ENCODE peak calls at places on chromosomes 5 and 9, in seven cellular contexts. O, Q, W, R, L, U and M are unnamed samples.

GRCh38 chr9:128142596-128142995 is 6.7 kb upstream of the LCN2 start:
- DNase-seq in O (peak), Q (no peak), W (no peak), R (no peak), L (no peak), U (no peak), M (no peak)

GRCh38 chr5:97131139-97131710 is 11.2 kb downstream of the LIX1 start:
- DNase-seq in O (no peak), Q (no peak), W (no peak), R (no peak), L (no peak), U (peak), M (no peak)

GRCh38 chr9:128428644-128429504 is 8.2 kb downstream of the CERCAM start:
- DNase-seq in O (no peak), Q (no peak), W (no peak), R (no peak), L (no peak), U (no peak), M (no peak)

GRCh38 chr5:58366461-58366860 is 93.4 kb downstream of the PLK2 start:
- DNase-seq in O (no peak), Q (no peak), W (no peak), R (no peak), L (no peak), U (peak), M (no peak)

GRCh38 chr5:56382896-56383295 is 149.8 kb upstream of the ANKRD55 start:
- DNase-seq in O (no peak), Q (no peak), W (no peak), R (no peak), L (no peak), U (no peak), M (no peak)

GRCh38 chr5:96254980-96255681 is 177.9 kb downstream of the PCSK1 start:
- DNase-seq in O (no peak), Q (no peak), W (no peak), R (no peak), L (no peak), U (peak), M (no peak)

GRCh38 chr9:95242613-95243012 is 74.9 kb downstream of the FANCC start:
- DNase-seq in O (no peak), Q (no peak), W (no peak), R (no peak), L (no peak), U (no peak), M (no peak)

GRCh38 chr9:129737479-129738269 is 15.2 kb downstream of the PTGES start:
- DNase-seq in O (peak), Q (peak), W (peak), R (peak), L (peak), U (no peak), M (peak)

GRCh38 chr5:114179134-114179533 is 182.7 kb upstream of the KCNN2 start:
- DNase-seq in O (no peak), Q (no peak), W (no peak), R (no peak), L (no peak), U (no peak), M (no peak)

GRCh38 chr9:88721028-88721427 is 186.1 kb downstream of the NXNL2 start:
- DNase-seq in O (no peak), Q (no peak), W (no peak), R (no peak), L (no peak), U (no peak), M (no peak)

GRCh38 chr5:10521466-10522223 is 42.2 kb upstream of the ANKRD33B start:
- DNase-seq in O (no peak), Q (no peak), W (no peak), R (no peak), L (peak), U (no peak), M (no peak)

GRCh38 chr5:60893521-60893920 is 49.5 kb upstream of the ELOVL7 start:
- DNase-seq in O (no peak), Q (no peak), W (no peak), R (no peak), L (no peak), U (no peak), M (no peak)

GRCh38 chr5:55104036-55104767 is 1.8 kb downstream of the GZMA start:
- DNase-seq in O (no peak), Q (no peak), W (no peak), R (no peak), L (no peak), U (no peak), M (no peak)

GRCh38 chr5:15249152-15249551 is 250.8 kb upstream of the FBXL7 start:
- DNase-seq in O (no peak), Q (no peak), W (no peak), R (no peak), L (no peak), U (peak), M (no peak)

GRCh38 chr9:133458643-133459312 is 1.0 kb upstream of the CACFD1 start:
- DNase-seq in O (peak), Q (no peak), W (no peak), R (no peak), L (peak), U (no peak), M (no peak)

GRCh38 chr9:103471241-103471640 is 476.1 kb downstream of the CYLC2 start:
- DNase-seq in O (no peak), Q (no peak), W (no peak), R (no peak), L (no peak), U (no peak), M (no peak)

GRCh38 chr9:114275246-114275994 is 47.5 kb upstream of the ORM1 start:
- DNase-seq in O (peak), Q (no peak), W (no peak), R (no peak), L (peak), U (no peak), M (no peak)

GRCh38 chr5:44681906-44682305 is 126.8 kb upstream of the MRPS30 start:
- DNase-seq in O (no peak), Q (no peak), W (no peak), R (no peak), L (no peak), U (no peak), M (no peak)

GRCh38 chr9:13082796-13083195 is 196.7 kb downstream of the MPDZ start:
- DNase-seq in O (no peak), Q (no peak), W (no peak), R (no peak), L (no peak), U (no peak), M (no peak)

GRCh38 chr9:111974092-111974681 is 77.6 kb downstream of the UGCG start:
- DNase-seq in O (no peak), Q (peak), W (no peak), R (no peak), L (no peak), U (peak), M (no peak)

GRCh38 chr5:167448376-167448775 is 843.1 kb upstream of the WWC1 start:
- DNase-seq in O (no peak), Q (no peak), W (no peak), R (no peak), L (no peak), U (no peak), M (no peak)

GRCh38 chr9:100515578-100516494 is 42.9 kb downstream of the TMEFF1 start:
- DNase-seq in O (no peak), Q (no peak), W (no peak), R (no peak), L (no peak), U (no peak), M (no peak)

GRCh38 chr5:158975363-158975762 is 124.4 kb downstream of the EBF1 start:
- DNase-seq in O (no peak), Q (no peak), W (no peak), R (no peak), L (no peak), U (no peak), M (no peak)

GRCh38 chr5:112986224-112986623 is 9.6 kb downstream of the DCP2 start:
- DNase-seq in O (no peak), Q (no peak), W (no peak), R (no peak), L (no peak), U (no peak), M (no peak)

GRCh38 chr9:127503947-127504886 is 52.9 kb downstream of the LRSAM1 start:
- DNase-seq in O (peak), Q (peak), W (peak), R (peak), L (peak), U (no peak), M (peak)

GRCh38 chr5:131167615-131168014 is 2.6 kb upstream of the HINT1 start:
- DNase-seq in O (no peak), Q (no peak), W (no peak), R (no peak), L (no peak), U (no peak), M (no peak)

GRCh38 chr5:131169810-131170539 is 769 bp upstream of the LYRM7 start:
- DNase-seq in O (no peak), Q (no peak), W (no peak), R (no peak), L (no peak), U (no peak), M (no peak)

GRCh38 chr5:131163315-131164119 is 1.5 kb downstream of the HINT1 start:
- DNase-seq in O (no peak), Q (no peak), W (no peak), R (no peak), L (no peak), U (no peak), M (no peak)

GRCh38 chr5:131164161-131164930 is 710 bp downstream of the HINT1 start:
- DNase-seq in O (peak), Q (peak), W (peak), R (peak), L (peak), U (peak), M (peak)

DNA sequence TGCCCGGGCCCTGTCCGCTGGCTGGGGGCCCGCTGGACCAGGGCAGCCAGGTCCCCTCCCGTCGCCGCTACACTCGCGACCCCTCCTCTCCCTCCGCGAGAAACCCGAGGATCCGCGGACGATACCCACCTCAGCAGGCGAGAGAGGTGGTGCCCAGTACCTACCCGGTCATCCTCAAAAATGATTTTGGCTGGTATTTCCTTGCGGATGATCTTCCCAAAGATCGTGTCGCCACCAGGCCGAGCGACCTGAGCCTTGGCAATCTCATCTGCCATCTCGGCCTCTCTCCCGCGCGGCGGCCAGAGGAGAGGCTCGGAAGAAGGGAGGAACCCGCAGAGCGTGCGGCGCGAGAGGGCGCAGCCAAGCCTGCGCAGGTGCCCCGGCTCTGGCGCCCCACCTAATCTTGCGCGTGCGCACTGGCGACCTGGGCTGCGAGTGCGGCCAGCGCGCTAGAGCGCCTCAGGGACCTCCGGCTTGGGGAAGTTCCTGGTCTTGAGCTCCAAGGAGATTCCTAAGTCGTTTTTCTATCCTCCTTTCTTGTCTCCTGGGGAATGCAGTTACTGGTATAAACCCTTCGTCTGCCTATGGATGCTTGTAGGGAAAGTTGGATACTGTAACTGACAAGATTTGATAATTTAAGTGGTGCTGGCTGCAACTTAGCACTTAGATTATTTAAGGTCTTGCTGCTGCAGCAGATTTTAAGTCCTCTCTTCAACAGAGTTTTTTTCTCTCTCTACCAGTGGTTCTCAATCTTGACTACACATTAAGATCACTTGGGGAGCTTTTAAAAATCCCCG is at the start of gene HINT1:
- DNase-seq in O (peak), Q (peak), W (peak), R (peak), L (peak), U (peak), M (peak)
- TF ChIP-seq CTCF in O (no peak), Q (no peak), W (no peak), R (peak), L (no peak), U (no peak), M (no peak)

GRCh38 chr5:124828731-124829130 is 82.3 kb upstream of the ZNF608 start:
- DNase-seq in O (no peak), Q (no peak), W (no peak), R (no peak), L (no peak), U (no peak), M (no peak)
- TF ChIP-seq CTCF in O (no peak), Q (no peak), W (no peak), R (no peak), L (no peak), U (no peak), M (no peak)

GRCh38 chr9:69204869-69205268 is 30.8 kb downstream of the TJP2 start:
- DNase-seq in O (no peak), Q (no peak), W (peak), R (no peak), L (peak), U (no peak), M (no peak)

GRCh38 chr9:69211424-69212036 is 37.5 kb downstream of the TJP2 start:
- DNase-seq in O (no peak), Q (no peak), W (no peak), R (no peak), L (no peak), U (no peak), M (no peak)

GRCh38 chr9:69206047-69206446 is 32.0 kb downstream of the TJP2 start:
- DNase-seq in O (no peak), Q (no peak), W (no peak), R (no peak), L (no peak), U (no peak), M (no peak)

GRCh38 chr9:69204378-69204777 is 30.3 kb downstream of the TJP2 start:
- DNase-seq in O (no peak), Q (no peak), W (no peak), R (no peak), L (no peak), U (no peak), M (no peak)

GRCh38 chr9:69207503-69207902 is 33.4 kb downstream of the TJP2 start:
- DNase-seq in O (no peak), Q (no peak), W (no peak), R (no peak), L (no peak), U (no peak), M (no peak)
- TF ChIP-seq CTCF in O (no peak), Q (no peak), W (no peak), R (no peak), L (no peak), U (no peak), M (no peak)

GRCh38 chr5:175347931-175348330 is 96.1 kb downstream of the DRD1 start:
- DNase-seq in O (no peak), Q (no peak), W (no peak), R (no peak), L (no peak), U (no peak), M (no peak)

GRCh38 chr5:175347027-175347426 is 97.0 kb downstream of the DRD1 start:
- DNase-seq in O (no peak), Q (no peak), W (no peak), R (no peak), L (no peak), U (peak), M (no peak)

GRCh38 chr5:175340180-175340579 is 103.8 kb downstream of the DRD1 start:
- DNase-seq in O (no peak), Q (no peak), W (no peak), R (no peak), L (no peak), U (no peak), M (no peak)

GRCh38 chr5:175343292-175343691 is 100.7 kb downstream of the DRD1 start:
- DNase-seq in O (no peak), Q (no peak), W (no peak), R (no peak), L (no peak), U (no peak), M (no peak)

GRCh38 chr5:175344331-175345200 is 99.4 kb downstream of the DRD1 start:
- DNase-seq in O (no peak), Q (no peak), W (peak), R (no peak), L (no peak), U (peak), M (no peak)
- TF ChIP-seq CTCF in O (no peak), Q (no peak), W (no peak), R (no peak), L (no peak), U (no peak), M (no peak)

GRCh38 chr9:5480919-5481743 is 29.2 kb upstream of the PDCD1LG2 start:
- DNase-seq in O (no peak), Q (no peak), W (no peak), R (no peak), L (no peak), U (no peak), M (no peak)
- TF ChIP-seq CTCF in O (no peak), Q (no peak), W (no peak), R (no peak), L (no peak), U (peak), M (no peak)

GRCh38 chr5:150286820-150287219 is 2.8 kb downstream of the CAMK2A start:
- DNase-seq in O (peak), Q (peak), W (no peak), R (no peak), L (peak), U (no peak), M (no peak)
- TF ChIP-seq CTCF in O (no peak), Q (peak), W (no peak), R (no peak), L (peak), U (no peak), M (no peak)

GRCh38 chr5:134545070-134545868 is 19.8 kb downstream of the JADE2 start:
- DNase-seq in O (peak), Q (no peak), W (peak), R (peak), L (no peak), U (no peak), M (no peak)
- TF ChIP-seq CTCF in O (no peak), Q (no peak), W (no peak), R (no peak), L (no peak), U (no peak), M (no peak)